ENCODE peak calls at places on chromosomes 16 and 17, in six cellular contexts. X, Q, V, A, W and N are unnamed samples.

GRCh38 chr16:84859681-84860080 is 39.9 kb downstream of the CRISPLD2 start:
- DNase-seq in X (no peak), Q (no peak), V (no peak), A (no peak), W (no peak), N (no peak)

GRCh38 chr16:66357523-66357928 is 9.0 kb upstream of the CDH5 start:
- DNase-seq in X (peak), Q (peak), V (peak), A (peak), W (peak), N (no peak)

GRCh38 chr16:7097537-7097936 is 235.1 kb upstream of the RBFOX1 start:
- DNase-seq in X (no peak), Q (no peak), V (no peak), A (no peak), W (no peak), N (no peak)

GRCh38 chr17:64071111-64071510 is 50.7 kb upstream of the ICAM2 start:
- DNase-seq in X (no peak), Q (no peak), V (no peak), A (no peak), W (no peak), N (no peak)

GRCh38 chr17:17062866-17063265 is 20.6 kb downstream of the MPRIP start:
- DNase-seq in X (no peak), Q (no peak), V (no peak), A (no peak), W (no peak), N (peak)

GRCh38 chr17:77884019-77884418 is 74.5 kb upstream of the TNRC6C start:
- DNase-seq in X (no peak), Q (no peak), V (no peak), A (peak), W (no peak), N (no peak)

GRCh38 chr16:48101069-48101674 is 54.6 kb downstream of the ABCC12 start:
- DNase-seq in X (no peak), Q (no peak), V (no peak), A (no peak), W (no peak), N (no peak)

GRCh38 chr17:8843344-8843743 is 24.1 kb downstream of the PIK3R6 start:
- DNase-seq in X (no peak), Q (no peak), V (no peak), A (no peak), W (no peak), N (no peak)

GRCh38 chr17:57243171-57243622 is 13.1 kb upstream of the MSI2 start:
- DNase-seq in X (peak), Q (peak), V (peak), A (peak), W (peak), N (no peak)

GRCh38 chr17:77892469-77893143 is 65.9 kb upstream of the TNRC6C start:
- DNase-seq in X (no peak), Q (no peak), V (no peak), A (no peak), W (no peak), N (no peak)

GRCh38 chr16:15592324-15592723 is 50.6 kb downstream of the MARF1 start:
- DNase-seq in X (no peak), Q (no peak), V (no peak), A (no peak), W (no peak), N (no peak)

GRCh38 chr17:35171834-35172233 is 22.4 kb downstream of the SLC35G3 start:
- DNase-seq in X (no peak), Q (peak), V (no peak), A (no peak), W (no peak), N (no peak)

GRCh38 chr17:42312285-42313130 is 24.2 kb downstream of the STAT5A start:
- DNase-seq in X (peak), Q (peak), V (peak), A (peak), W (peak), N (peak)

GRCh38 chr16:23679274-23679985 is 741 bp downstream of the PLK1 start:
- DNase-seq in X (peak), Q (no peak), V (no peak), A (no peak), W (peak), N (no peak)

GRCh38 chr17:8124350-8125195 is 667 bp upstream of the HES7 start:
- DNase-seq in X (no peak), Q (peak), V (no peak), A (no peak), W (no peak), N (no peak)

GRCh38 chr16:4404247-4404966 is 12.0 kb downstream of the CORO7 start:
- DNase-seq in X (peak), Q (no peak), V (no peak), A (no peak), W (peak), N (no peak)

GRCh38 chr16:85286066-85286712 is 173.9 kb upstream of the CIBAR2 start:
- DNase-seq in X (no peak), Q (peak), V (peak), A (no peak), W (peak), N (peak)

GRCh38 chr17:30761058-30761457 is 63.4 kb downstream of the CRLF3 start:
- DNase-seq in X (no peak), Q (no peak), V (no peak), A (no peak), W (no peak), N (no peak)

GRCh38 chr17:38704645-38705522 is at the start of gene MLLT6:
- DNase-seq in X (peak), Q (peak), V (peak), A (peak), W (peak), N (no peak)

GRCh38 chr16:11501583-11502138 is 85.1 kb downstream of the LITAF start:
- DNase-seq in X (no peak), Q (no peak), V (no peak), A (no peak), W (no peak), N (no peak)

GRCh38 chr17:50181601-50182345 is 16.0 kb downstream of the SGCA start:
- DNase-seq in X (no peak), Q (peak), V (no peak), A (no peak), W (no peak), N (no peak)

GRCh38 chr17:41415833-41416335 is 8.5 kb downstream of the KRT37 start:
- DNase-seq in X (no peak), Q (peak), V (no peak), A (no peak), W (peak), N (no peak)

GRCh38 chr16:85431431-85432124 is 181.5 kb upstream of the GSE1 start:
- DNase-seq in X (no peak), Q (no peak), V (no peak), A (no peak), W (no peak), N (no peak)

GRCh38 chr17:31392856-31393748 is 1.6 kb downstream of the RAB11FIP4 start:
- DNase-seq in X (no peak), Q (no peak), V (peak), A (no peak), W (peak), N (peak)

GRCh38 chr17:64083571-64084085 is 46.3 kb downstream of the ERN1 start:
- DNase-seq in X (no peak), Q (no peak), V (no peak), A (no peak), W (no peak), N (no peak)

GRCh38 chr17:19331134-19331533 is 31.4 kb downstream of the B9D1 start:
- DNase-seq in X (no peak), Q (peak), V (no peak), A (no peak), W (peak), N (peak)

GRCh38 chr16:57959121-57959520 is 11.8 kb downstream of the CNGB1 start:
- DNase-seq in X (no peak), Q (no peak), V (no peak), A (no peak), W (no peak), N (no peak)

GRCh38 chr17:50867856-50868438 is 1.8 kb upstream of the TOB1 start:
- DNase-seq in X (no peak), Q (no peak), V (no peak), A (no peak), W (no peak), N (no peak)

GRCh38 chr17:48720263-48721008 is 1.9 kb downstream of the PRAC1 start:
- DNase-seq in X (no peak), Q (no peak), V (no peak), A (no peak), W (no peak), N (no peak)